ENCODE peak calls at places on chromosomes 11 and 22, in seven cellular contexts. U is sigmoid colon, O is uterus, P is ovary, K is Peyer's patch, Y is body of pancreas, F is IMR-90. V is an unnamed sample. For H3K4me1, the result is how much of the 10 kb centered on the place peaks cover.

GRCh38 chr11:45501277-45501979 is 164.0 kb downstream of the CHST1 start:
- DNase-seq in U (no peak), O (no peak), P (no peak), K (no peak), Y (no peak), F (no peak), V (no peak)

GRCh38 chr11:11592146-11592684 is 29.6 kb downstream of the GALNT18 start:
- DNase-seq in U (no peak), O (no peak), P (no peak), K (no peak), Y (no peak), F (no peak), V (no peak)

GRCh38 chr11:86984701-86985100 is 29.5 kb upstream of the FZD4 start:
- DNase-seq in U (no peak), O (no peak), P (no peak), K (no peak), Y (no peak), F (no peak), V (peak)

GRCh38 chr11:32487270-32487669 is 51.9 kb upstream of the WT1 start:
- DNase-seq in U (no peak), O (no peak), P (no peak), K (no peak), Y (no peak), F (no peak), V (no peak)

GRCh38 chr11:115185507-115185906 is 318.7 kb downstream of the CADM1 start:
- DNase-seq in U (no peak), O (no peak), P (no peak), K (no peak), Y (no peak), F (no peak), V (peak)

GRCh38 chr11:59556115-59556882 is 45.0 kb downstream of the OR4D9 start:
- DNase-seq in U (peak), O (peak), P (peak), K (peak), Y (peak), F (peak), V (no peak)

GRCh38 chr22:35631597-35631996 is 14.5 kb upstream of the MB start:
- DNase-seq in U (peak), O (no peak), P (peak), K (peak), Y (peak), F (no peak), V (no peak)

GRCh38 chr11:122796128-122796717 is 42.1 kb upstream of the CRTAM start:
- DNase-seq in U (no peak), O (no peak), P (no peak), K (peak), Y (peak), F (peak), V (no peak)

GRCh38 chr11:70429428-70429705 is 31.0 kb downstream of the CTTN start:
- DNase-seq in U (no peak), O (no peak), P (peak), K (no peak), Y (no peak), F (no peak), V (no peak)

GRCh38 chr11:31492320-31492913 is 17.0 kb downstream of the IMMP1L start:
- DNase-seq in U (no peak), O (no peak), P (no peak), K (no peak), Y (no peak), F (peak), V (no peak)

GRCh38 chr22:41445171-41446056 is 1.2 kb downstream of the TOB2 start:
- DNase-seq in U (peak), O (peak), P (peak), K (peak), Y (no peak), F (no peak), V (peak)

GRCh38 chr22:49599691-49600451 is 227.8 kb downstream of the BRD1 start:
- DNase-seq in U (peak), O (no peak), P (no peak), K (peak), Y (no peak), F (no peak), V (no peak)

GRCh38 chr22:26008587-26008986 is 160.7 kb upstream of the SEZ6L start:
- DNase-seq in U (no peak), O (no peak), P (no peak), K (no peak), Y (no peak), F (no peak), V (no peak)

GRCh38 chr11:48172818-48173609 is 43.6 kb upstream of the OR4B1 start:
- DNase-seq in U (no peak), O (peak), P (peak), K (peak), Y (peak), F (peak), V (peak)

GRCh38 chr11:33751878-33752277 is 15.7 kb upstream of the CD59 start:
- DNase-seq in U (no peak), O (no peak), P (no peak), K (no peak), Y (no peak), F (no peak), V (peak)

DNA sequence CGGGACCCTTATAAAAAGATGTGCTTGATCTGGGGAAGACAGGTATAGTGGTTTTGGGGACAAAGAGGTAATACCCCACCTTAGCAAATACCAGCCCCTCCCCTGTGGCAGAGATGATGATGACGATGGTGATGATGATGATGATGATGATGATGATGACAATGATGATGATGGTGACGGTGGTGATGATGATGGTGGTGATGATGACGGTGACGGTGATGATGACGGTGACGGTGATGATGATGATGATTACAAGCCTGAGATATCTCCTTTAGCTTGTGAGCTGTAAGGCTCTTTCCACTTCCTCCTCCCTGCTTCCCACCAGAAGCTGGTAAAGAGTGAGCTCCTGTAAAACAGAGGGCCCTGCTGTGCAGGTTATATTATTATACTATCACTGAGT is 89.5 kb upstream of the TMEM45B start:
- DNase-seq in U (no peak), O (no peak), P (no peak), K (no peak), Y (no peak), F (no peak), V (no peak)
- H3K4me1 ChIP-seq in U (under half), O (under half), P (under half), K (under half), Y (under half), F (under half), V (under half)

GRCh38 chr22:23787600-23787896 is 782 bp downstream of the SMARCB1 start:
- DNase-seq in U (no peak), O (no peak), P (no peak), K (no peak), Y (no peak), F (no peak), V (no peak)

GRCh38 chr22:23787910-23788309 is 1.1 kb downstream of the SMARCB1 start:
- DNase-seq in U (no peak), O (no peak), P (no peak), K (no peak), Y (no peak), F (no peak), V (no peak)

GRCh38 chr22:23789121-23789520 is 2.4 kb downstream of the SMARCB1 start:
- DNase-seq in U (no peak), O (no peak), P (no peak), K (no peak), Y (no peak), F (no peak), V (no peak)

GRCh38 chr22:23786261-23786710 is 480 bp upstream of the SMARCB1 start:
- DNase-seq in U (no peak), O (no peak), P (peak), K (no peak), Y (no peak), F (no peak), V (no peak)

DNA sequence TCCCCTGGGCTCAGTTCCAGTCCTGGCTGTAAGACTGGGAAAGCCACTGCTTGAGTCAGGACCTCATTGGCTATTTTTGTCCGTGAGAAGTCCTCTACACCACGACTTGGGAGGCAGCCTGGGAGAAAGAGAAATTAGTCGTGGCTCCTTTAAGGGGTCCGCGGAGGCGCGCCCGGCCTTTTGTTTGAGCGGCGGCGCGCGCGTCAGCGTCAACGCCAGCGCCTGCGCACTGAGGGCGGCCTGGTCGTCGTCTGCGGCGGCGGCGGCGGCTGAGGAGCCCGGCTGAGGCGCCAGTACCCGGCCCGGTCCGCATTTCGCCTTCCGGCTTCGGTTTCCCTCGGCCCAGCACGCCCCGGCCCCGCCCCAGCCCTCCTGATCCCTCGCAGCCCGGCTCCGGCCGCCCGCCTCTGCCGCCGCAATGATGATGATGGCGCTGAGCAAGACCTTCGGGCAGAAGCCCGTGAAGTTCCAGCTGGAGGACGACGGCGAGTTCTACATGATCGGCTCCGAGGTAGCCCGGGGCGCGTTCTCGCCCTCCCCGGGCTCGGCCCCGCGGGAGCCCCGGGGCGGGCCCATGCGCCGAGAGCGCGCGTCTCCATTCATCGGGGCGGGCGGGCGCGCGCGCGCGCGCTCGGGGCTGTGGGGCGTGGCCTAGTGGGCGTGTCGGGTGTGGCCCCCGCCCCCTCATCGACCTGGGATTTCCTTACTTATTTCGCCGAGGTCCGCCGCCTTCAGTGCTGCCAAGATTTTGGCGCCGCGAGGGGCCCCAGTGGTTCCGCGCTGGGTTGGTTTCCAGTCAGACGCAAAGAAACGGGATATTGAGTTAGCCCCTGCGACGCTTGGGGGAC is at the start of gene SMARCB1:
- DNase-seq in U (peak), O (peak), P (peak), K (peak), Y (peak), F (peak), V (peak)
- TF ChIP-seq POLR2A in U (peak), O (peak), P (peak), K (peak), Y (peak), F (peak), V (peak)

GRCh38 chr11:125329786-125330185 is 165.2 kb downstream of the PKNOX2 start:
- DNase-seq in U (no peak), O (no peak), P (no peak), K (no peak), Y (no peak), F (no peak), V (no peak)
- H3K27ac ChIP-seq in U (no peak), O (no peak), P (no peak), K (no peak), Y (no peak), F (no peak), V (no peak)

DNA sequence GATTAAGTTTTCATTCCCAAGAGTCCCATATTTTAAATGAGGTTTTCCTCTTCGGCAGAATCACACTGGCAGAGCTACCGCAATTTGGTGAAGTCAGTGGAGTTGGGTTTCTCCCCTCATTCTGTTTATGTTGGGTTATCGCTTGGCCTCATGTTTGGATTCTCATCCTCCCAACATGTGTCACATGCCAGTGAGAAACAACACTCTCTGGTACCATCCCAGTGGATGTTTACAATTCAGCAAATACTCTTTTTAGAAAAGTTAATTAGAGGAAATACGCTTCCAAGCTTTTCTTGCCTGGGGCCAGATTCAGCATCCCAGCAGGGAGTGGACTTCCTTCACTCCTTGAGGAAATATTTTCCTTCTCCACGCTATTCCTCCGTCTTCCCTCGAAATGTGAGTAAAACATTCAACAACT is 2.1 kb downstream of the PAMR1 start:
- DNase-seq in U (no peak), O (no peak), P (no peak), K (no peak), Y (no peak), F (peak), V (no peak)
- H3K4me1 ChIP-seq in U (under half), O (under half), P (under half), K (under half), Y (under half), F (under half), V (under half)

GRCh38 chr11:117187007-117187406 is 8.5 kb downstream of the SIDT2 start:
- DNase-seq in U (peak), O (peak), P (peak), K (peak), Y (peak), F (no peak), V (no peak)
- TF ChIP-seq POLR2A in U (no peak), O (no peak), P (no peak), K (no peak), Y (no peak), F (no peak), V (no peak)

GRCh38 chr11:101993172-101993571 is 54.1 kb upstream of the CFAP300 start:
- DNase-seq in U (no peak), O (no peak), P (no peak), K (no peak), Y (no peak), F (no peak), V (no peak)
- H3K27ac ChIP-seq in U (no peak), O (no peak), P (no peak), K (no peak), Y (no peak), F (no peak), V (no peak)

GRCh38 chr11:27008811-27009535 is 15.1 kb downstream of the FIBIN start:
- DNase-seq in U (no peak), O (no peak), P (no peak), K (no peak), Y (no peak), F (no peak), V (no peak)

GRCh38 chr11:27011560-27012253 is 17.8 kb downstream of the FIBIN start:
- DNase-seq in U (no peak), O (no peak), P (no peak), K (no peak), Y (no peak), F (no peak), V (no peak)

GRCh38 chr11:27013741-27014415 is 20.0 kb downstream of the FIBIN start:
- DNase-seq in U (no peak), O (no peak), P (no peak), K (no peak), Y (no peak), F (peak), V (no peak)

DNA sequence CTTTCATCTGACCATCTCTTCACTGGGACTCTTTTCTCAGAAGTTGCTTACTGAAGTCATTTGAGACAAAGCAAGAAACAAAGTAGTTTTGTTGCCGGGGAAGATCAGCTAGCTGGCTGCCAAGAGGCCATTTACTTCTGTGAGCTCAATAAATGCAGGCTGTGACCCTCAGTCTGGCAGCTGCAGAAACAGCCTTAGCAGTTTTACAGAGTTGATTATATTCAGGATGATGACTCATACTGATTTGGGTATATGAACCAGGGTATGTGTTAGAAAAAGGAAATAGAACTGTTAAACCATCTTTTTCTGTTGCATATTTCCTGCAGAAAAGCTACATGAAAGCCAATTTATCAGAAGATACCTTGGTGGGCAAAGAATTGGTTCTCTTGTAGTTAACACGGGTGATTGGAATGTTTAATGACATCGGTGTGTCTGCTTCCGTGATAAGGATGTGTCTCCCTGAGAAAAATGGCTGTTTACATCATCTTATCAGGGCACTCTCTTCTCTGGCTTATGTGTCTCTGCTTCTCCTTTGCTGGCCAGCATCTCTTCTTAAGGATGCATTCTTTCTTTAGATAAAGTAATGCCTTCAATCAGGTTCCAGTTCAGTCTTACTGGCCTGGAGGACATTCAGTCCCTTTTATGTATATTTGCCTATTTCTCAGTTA is 18.5 kb downstream of the FIBIN start:
- DNase-seq in U (no peak), O (peak), P (no peak), K (no peak), Y (no peak), F (peak), V (no peak)
- H3K4me1 ChIP-seq in U (under half), O (under half), P (under half), K (under half), Y (under half), F (under half), V (under half)

V was measured in gastrocnemius medialis.